ENCODE peak calls at places on chromosomes 7 and 10, in four cellular contexts. One of them, this sample, is unnamed.

GRCh38 chr10:119849031-119849789 is 23.4 kb downstream of the MCMBP start:
- DNase-seq in osteoblast: no peak
- DNase-seq in Caki2: no peak
- DNase-seq in BE2C: no peak
- DNase-seq in this sample: no peak

GRCh38 chr7:66837007-66837406 is 84.0 kb upstream of the TMEM248 start:
- DNase-seq in osteoblast: no peak
- DNase-seq in BE2C: peak
- DNase-seq in Caki2: no peak
- DNase-seq in this sample: no peak

GRCh38 chr10:2839081-2839725 is 228.1 kb upstream of the PFKP start:
- DNase-seq in osteoblast: peak
- DNase-seq in BE2C: peak
- DNase-seq in Caki2: peak
- DNase-seq in this sample: peak

GRCh38 chr10:129956902-129957673 is 7.0 kb downstream of the EBF3 start:
- DNase-seq in BE2C: no peak
- DNase-seq in osteoblast: peak
- DNase-seq in Caki2: no peak
- DNase-seq in this sample: no peak

GRCh38 chr7:44962483-44963251 is 16.1 kb downstream of the MYO1G start:
- DNase-seq in osteoblast: peak
- DNase-seq in BE2C: peak
- DNase-seq in Caki2: no peak
- DNase-seq in this sample: no peak

GRCh38 chr10:102230861-102231356 is 4.8 kb downstream of the ELOVL3 start:
- DNase-seq in Caki2: no peak
- DNase-seq in osteoblast: peak
- DNase-seq in BE2C: peak
- DNase-seq in this sample: no peak

GRCh38 chr10:132669208-132669861 is 116.6 kb downstream of the NKX6-2 start:
- DNase-seq in BE2C: no peak
- DNase-seq in Caki2: no peak
- DNase-seq in osteoblast: no peak
- DNase-seq in this sample: no peak

GRCh38 chr7:16210171-16210570 is 211.2 kb downstream of the CRPPA start:
- DNase-seq in BE2C: no peak
- DNase-seq in Caki2: no peak
- DNase-seq in osteoblast: no peak
- DNase-seq in this sample: no peak

GRCh38 chr7:98315318-98315993 is 34.0 kb downstream of the BRI3 start:
- DNase-seq in BE2C: no peak
- DNase-seq in osteoblast: peak
- DNase-seq in Caki2: no peak
- DNase-seq in this sample: no peak

GRCh38 chr10:119111968-119112515 is 8.1 kb downstream of the DENND10 start:
- DNase-seq in BE2C: no peak
- DNase-seq in Caki2: no peak
- DNase-seq in osteoblast: peak
- DNase-seq in this sample: no peak

GRCh38 chr7:43631559-43631958 is 48.7 kb downstream of the STK17A start:
- DNase-seq in osteoblast: no peak
- DNase-seq in Caki2: no peak
- DNase-seq in BE2C: no peak
- DNase-seq in this sample: no peak

GRCh38 chr10:86603256-86603655 is 51.1 kb upstream of the OPN4 start:
- DNase-seq in Caki2: no peak
- DNase-seq in osteoblast: no peak
- DNase-seq in BE2C: no peak
- DNase-seq in this sample: no peak